ENCODE peak calls at places on chromosomes 16 and 17, in five cellular contexts. One of them, this sample, is unnamed.
A peak's percentile ranks its signal among the peaks of the same experiment; 100 is the strongest.

GRCh38 chr17:38418693-38419507 is 9.4 kb upstream of the ARHGAP23 start:
- DNase-seq in left ventricle myocardium inferior: no peak
- DNase-seq in spleen: no peak
- DNase-seq in HCT116: no peak
- DNase-seq in astrocyte: no peak
- DNase-seq in this sample: peak; percentile 36

GRCh38 chr16:11697319-11697718 is 29.1 kb downstream of the SNN start:
- DNase-seq in astrocyte: no peak
- DNase-seq in spleen: no peak
- DNase-seq in left ventricle myocardium inferior: no peak
- DNase-seq in HCT116: no peak
- DNase-seq in this sample: no peak

GRCh38 chr17:76268991-76269981 is 4.1 kb downstream of the UBALD2 start:
- DNase-seq in HCT116: no peak
- DNase-seq in left ventricle myocardium inferior: no peak
- DNase-seq in spleen: no peak
- DNase-seq in astrocyte: no peak
- DNase-seq in this sample: no peak

GRCh38 chr16:102060-102855 is 24.2 kb downstream of the MPG start:
- DNase-seq in HCT116: no peak
- DNase-seq in spleen: no peak
- DNase-seq in left ventricle myocardium inferior: peak; percentile 78
- DNase-seq in astrocyte: peak; percentile 59
- DNase-seq in this sample: no peak

GRCh38 chr17:73747221-73748002 is 103.2 kb upstream of the SDK2 start:
- DNase-seq in spleen: no peak
- DNase-seq in astrocyte: no peak
- DNase-seq in left ventricle myocardium inferior: peak; percentile 41
- DNase-seq in HCT116: no peak
- DNase-seq in this sample: no peak

GRCh38 chr17:30720013-30720471 is 104.5 kb downstream of the CRLF3 start:
- DNase-seq in spleen: peak; percentile 51
- DNase-seq in HCT116: no peak
- DNase-seq in astrocyte: no peak
- DNase-seq in left ventricle myocardium inferior: peak; percentile 10
- DNase-seq in this sample: peak; percentile 30

GRCh38 chr17:49381033-49381432 is 19.0 kb upstream of the ZNF652 start:
- DNase-seq in astrocyte: no peak
- DNase-seq in HCT116: no peak
- DNase-seq in left ventricle myocardium inferior: no peak
- DNase-seq in spleen: no peak
- DNase-seq in this sample: no peak

GRCh38 chr16:11229432-11229831 is 26.6 kb downstream of the SOCS1 start:
- DNase-seq in left ventricle myocardium inferior: no peak
- DNase-seq in astrocyte: no peak
- DNase-seq in HCT116: no peak
- DNase-seq in spleen: no peak
- DNase-seq in this sample: no peak

GRCh38 chr16:11916524-11917285 is 949 bp upstream of the GSPT1 start:
- DNase-seq in HCT116: no peak
- DNase-seq in spleen: no peak
- DNase-seq in astrocyte: peak; percentile 55
- DNase-seq in left ventricle myocardium inferior: no peak
- DNase-seq in this sample: peak; percentile 67

GRCh38 chr17:12549499-12549901 is 116.2 kb upstream of the MYOCD start:
- DNase-seq in left ventricle myocardium inferior: no peak
- DNase-seq in astrocyte: peak; percentile 17
- DNase-seq in spleen: no peak
- DNase-seq in HCT116: no peak
- DNase-seq in this sample: no peak

GRCh38 chr17:4161179-4161559 is 18.2 kb downstream of the CYB5D2 start:
- DNase-seq in astrocyte: peak; percentile 70
- DNase-seq in spleen: no peak
- DNase-seq in HCT116: no peak
- DNase-seq in left ventricle myocardium inferior: no peak
- DNase-seq in this sample: peak; percentile 49

GRCh38 chr17:77726549-77726957 is 231.9 kb upstream of the TNRC6C start:
- DNase-seq in HCT116: no peak
- DNase-seq in spleen: no peak
- DNase-seq in astrocyte: no peak
- DNase-seq in left ventricle myocardium inferior: no peak
- DNase-seq in this sample: no peak

GRCh38 chr17:53191878-53192277 is 630.8 kb upstream of the KIF2B start:
- DNase-seq in left ventricle myocardium inferior: no peak
- DNase-seq in astrocyte: no peak
- DNase-seq in spleen: no peak
- DNase-seq in HCT116: no peak
- DNase-seq in this sample: no peak

GRCh38 chr16:3908951-3909437 is 28.5 kb upstream of the CREBBP start:
- DNase-seq in left ventricle myocardium inferior: no peak
- DNase-seq in astrocyte: no peak
- DNase-seq in HCT116: no peak
- DNase-seq in spleen: peak; percentile 46
- DNase-seq in this sample: no peak

GRCh38 chr16:86044881-86045600 is 146.1 kb downstream of the IRF8 start:
- DNase-seq in spleen: peak; percentile 73
- DNase-seq in left ventricle myocardium inferior: no peak
- DNase-seq in astrocyte: no peak
- DNase-seq in HCT116: no peak
- DNase-seq in this sample: no peak

GRCh38 chr16:19717319-19717718 is 708 bp downstream of the KNOP1 start:
- DNase-seq in spleen: no peak
- DNase-seq in left ventricle myocardium inferior: no peak
- DNase-seq in HCT116: no peak
- DNase-seq in astrocyte: no peak
- DNase-seq in this sample: no peak

GRCh38 chr17:50346313-50347086 is 574 bp downstream of the XYLT2 start:
- DNase-seq in spleen: no peak
- DNase-seq in HCT116: no peak
- DNase-seq in left ventricle myocardium inferior: peak; percentile 47
- DNase-seq in astrocyte: no peak
- DNase-seq in this sample: peak; percentile 82

GRCh38 chr17:8372422-8372821 is 4.1 kb downstream of the KRABD2 start:
- DNase-seq in astrocyte: no peak
- DNase-seq in spleen: no peak
- DNase-seq in HCT116: no peak
- DNase-seq in left ventricle myocardium inferior: no peak
- DNase-seq in this sample: no peak

GRCh38 chr16:66918803-66919568 is at the start of gene CDH16:
- DNase-seq in HCT116: no peak
- DNase-seq in left ventricle myocardium inferior: no peak
- DNase-seq in astrocyte: no peak
- DNase-seq in spleen: no peak
- DNase-seq in this sample: no peak

GRCh38 chr17:28725660-28726395 is at the start of gene TLCD1:
- DNase-seq in HCT116: no peak
- DNase-seq in astrocyte: peak; percentile 57
- DNase-seq in left ventricle myocardium inferior: peak; percentile 68
- DNase-seq in spleen: peak; percentile 90
- DNase-seq in this sample: peak; percentile 92

GRCh38 chr16:85514601-85515318 is 98.4 kb upstream of the GSE1 start:
- DNase-seq in astrocyte: peak; percentile 85
- DNase-seq in spleen: no peak
- DNase-seq in HCT116: peak; percentile 81
- DNase-seq in left ventricle myocardium inferior: peak; percentile 57
- DNase-seq in this sample: peak; percentile 96

GRCh38 chr17:48597492-48597774 is 3.9 kb upstream of the HOXB5 start:
- DNase-seq in left ventricle myocardium inferior: no peak
- DNase-seq in astrocyte: no peak
- DNase-seq in HCT116: no peak
- DNase-seq in spleen: no peak
- DNase-seq in this sample: no peak

GRCh38 chr17:76631821-76632565 is 11.6 kb downstream of the ST6GALNAC1 start:
- DNase-seq in HCT116: no peak
- DNase-seq in spleen: no peak
- DNase-seq in left ventricle myocardium inferior: no peak
- DNase-seq in astrocyte: no peak
- DNase-seq in this sample: no peak

GRCh38 chr16:2768403-2769089 is 8.5 kb downstream of the ELOB start:
- DNase-seq in spleen: peak; percentile 63
- DNase-seq in astrocyte: no peak
- DNase-seq in HCT116: no peak
- DNase-seq in left ventricle myocardium inferior: no peak
- DNase-seq in this sample: peak; percentile 16

GRCh38 chr17:75078097-75079022 is 9.4 kb upstream of the SLC16A5 start:
- DNase-seq in left ventricle myocardium inferior: no peak
- DNase-seq in spleen: no peak
- DNase-seq in astrocyte: peak; percentile 74
- DNase-seq in HCT116: peak; percentile 69
- DNase-seq in this sample: peak; percentile 60

GRCh38 chr16:85832578-85833539 is 33.4 kb downstream of the COX4I1 start:
- DNase-seq in astrocyte: no peak
- DNase-seq in left ventricle myocardium inferior: no peak
- DNase-seq in HCT116: no peak
- DNase-seq in spleen: peak; percentile 91
- DNase-seq in this sample: no peak

GRCh38 chr17:15919466-15919865 is 25.5 kb upstream of the ADORA2B start:
- DNase-seq in astrocyte: no peak
- DNase-seq in left ventricle myocardium inferior: no peak
- DNase-seq in spleen: no peak
- DNase-seq in HCT116: no peak
- DNase-seq in this sample: no peak

GRCh38 chr17:48633266-48633816 is 7.2 kb upstream of the HOXB9 start:
- DNase-seq in HCT116: no peak
- DNase-seq in astrocyte: no peak
- DNase-seq in spleen: no peak
- DNase-seq in left ventricle myocardium inferior: no peak
- DNase-seq in this sample: no peak

GRCh38 chr17:81822996-81823799 is 9.9 kb downstream of the MCRIP1 start:
- DNase-seq in spleen: no peak
- DNase-seq in astrocyte: no peak
- DNase-seq in left ventricle myocardium inferior: no peak
- DNase-seq in HCT116: no peak
- DNase-seq in this sample: no peak

GRCh38 chr17:81824595-81824994 is 8.5 kb downstream of the MCRIP1 start:
- DNase-seq in left ventricle myocardium inferior: no peak
- DNase-seq in astrocyte: no peak
- DNase-seq in HCT116: no peak
- DNase-seq in spleen: no peak
- DNase-seq in this sample: no peak

GRCh38 chr17:81823800-81824550 is 9.1 kb downstream of the MCRIP1 start:
- DNase-seq in astrocyte: no peak
- DNase-seq in left ventricle myocardium inferior: no peak
- DNase-seq in HCT116: no peak
- DNase-seq in spleen: no peak
- DNase-seq in this sample: no peak

GRCh38 chr17:81828656-81829055 is 4.4 kb downstream of the MCRIP1 start:
- DNase-seq in HCT116: no peak
- DNase-seq in spleen: no peak
- DNase-seq in astrocyte: no peak
- DNase-seq in left ventricle myocardium inferior: no peak
- DNase-seq in this sample: no peak

DNA sequence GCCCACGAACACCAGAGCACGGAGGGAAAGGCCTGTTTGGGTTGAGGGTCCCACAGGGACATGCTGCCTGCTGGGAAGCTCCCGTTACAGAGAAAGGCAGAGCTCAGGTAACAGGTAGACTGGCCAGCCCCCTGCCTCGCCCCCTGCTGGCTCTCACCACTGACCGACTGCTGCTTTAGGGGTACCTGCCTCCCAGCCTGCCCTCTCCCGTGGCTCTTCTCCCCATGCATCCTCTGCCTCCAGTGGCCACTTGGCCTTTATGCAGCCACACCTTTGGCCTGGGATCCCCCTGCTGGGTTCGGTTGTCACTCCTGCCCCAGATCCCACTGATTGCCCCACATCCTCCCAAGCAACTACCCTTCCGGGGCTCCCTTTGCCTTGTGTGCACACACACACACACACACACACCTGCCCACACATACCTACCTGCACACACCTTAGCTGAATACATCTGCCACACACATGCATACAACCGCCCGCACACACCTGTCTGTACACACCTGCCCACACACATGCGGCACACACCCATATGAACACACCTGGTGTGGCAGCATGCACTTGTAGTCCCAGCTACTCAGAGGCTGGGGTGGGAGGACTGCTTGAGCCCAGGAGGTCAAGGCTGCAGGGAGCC is 7.1 kb downstream of the MCRIP1 start:
- DNase-seq in spleen: no peak
- DNase-seq in HCT116: no peak
- DNase-seq in astrocyte: no peak
- DNase-seq in left ventricle myocardium inferior: no peak
- DNase-seq in this sample: peak; percentile 73
- H3K9me3 ChIP-seq in spleen: no peaks in the 10 kb centered on the region
- H3K9me3 ChIP-seq in HCT116: no peaks in the 10 kb centered on the region
- H3K9me3 ChIP-seq in astrocyte: no peaks in the 10 kb centered on the region
- H3K9me3 ChIP-seq in left ventricle myocardium inferior: no peaks in the 10 kb centered on the region
- H3K9me3 ChIP-seq in this sample: no peaks in the 10 kb centered on the region

DNA sequence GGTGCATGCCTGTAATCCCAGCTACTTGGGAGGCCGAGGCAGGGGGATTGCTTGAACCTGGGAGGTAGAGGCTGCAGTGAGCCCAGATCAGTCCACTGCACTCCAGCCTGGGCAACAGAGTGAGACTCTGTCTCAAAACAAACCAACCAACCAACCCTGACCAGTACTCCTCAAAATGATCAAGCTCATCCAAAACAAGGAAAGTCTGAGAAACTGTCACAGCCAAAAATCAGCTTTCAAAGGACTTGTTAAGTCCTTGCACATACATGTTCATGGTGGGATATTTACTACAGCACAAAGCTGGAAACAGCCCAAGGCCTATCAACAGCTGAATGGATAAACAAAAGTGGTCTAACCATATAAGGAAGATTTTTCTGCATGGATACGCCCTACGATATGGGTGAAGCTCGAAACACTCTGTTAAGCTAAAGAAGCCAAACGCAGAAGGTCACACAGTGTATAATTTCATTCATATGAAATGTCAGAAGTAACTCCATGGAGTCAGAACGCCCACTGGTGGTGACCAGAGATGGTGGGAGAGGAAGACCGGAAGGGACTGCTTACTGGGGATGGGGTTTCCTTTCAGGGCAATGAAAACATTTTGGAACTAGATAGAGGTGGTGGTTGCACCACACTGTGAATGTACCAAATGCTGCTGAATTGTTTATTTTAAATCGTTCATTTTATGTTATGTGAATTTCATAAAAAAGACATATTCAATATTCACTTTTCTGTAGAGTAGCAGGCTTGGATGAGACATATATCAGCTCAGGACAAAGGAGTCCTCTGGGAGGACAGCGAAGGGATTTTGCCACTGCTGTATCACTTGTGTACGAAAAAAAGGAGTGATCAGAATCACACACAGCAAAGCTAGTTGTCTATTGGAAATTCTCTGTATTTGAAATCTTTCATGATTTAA is 17.7 kb downstream of the CCL17 start:
- DNase-seq in spleen: no peak
- DNase-seq in astrocyte: peak; percentile 29
- DNase-seq in left ventricle myocardium inferior: no peak
- DNase-seq in HCT116: no peak
- DNase-seq in this sample: peak; percentile 75
- TF ChIP-seq CTCF in spleen: peak; percentile 25
- TF ChIP-seq CTCF in astrocyte: peak; percentile 58
- TF ChIP-seq CTCF in left ventricle myocardium inferior: peak; percentile 76
- TF ChIP-seq CTCF in HCT116: peak; percentile 75
- TF ChIP-seq CTCF in this sample: peak; percentile 97

GRCh38 chr17:2051388-2052237 is 3.3 kb upstream of the HIC1 start:
- DNase-seq in left ventricle myocardium inferior: no peak
- DNase-seq in spleen: peak; percentile 81
- DNase-seq in astrocyte: no peak
- DNase-seq in HCT116: no peak
- DNase-seq in this sample: no peak
- H3K4me3 ChIP-seq in left ventricle myocardium inferior: peak overlapping the region; percentile 87
- H3K4me3 ChIP-seq in spleen: peak overlapping the region; percentile 64
- H3K4me3 ChIP-seq in astrocyte: no peak overlapping the region
- H3K4me3 ChIP-seq in HCT116: no peak overlapping the region
- H3K4me3 ChIP-seq in this sample: peak overlapping the region; percentile 53

GRCh38 chr16:75024182-75024581 is 25.4 kb downstream of the ZNRF1 start:
- DNase-seq in HCT116: no peak
- DNase-seq in left ventricle myocardium inferior: no peak
- DNase-seq in astrocyte: no peak
- DNase-seq in spleen: no peak
- DNase-seq in this sample: no peak
- H3K9me3 ChIP-seq in HCT116: peaks cover 16% of the 10 kb centered on the region
- H3K9me3 ChIP-seq in left ventricle myocardium inferior: peaks cover 13% of the 10 kb centered on the region
- H3K9me3 ChIP-seq in astrocyte: peaks cover 4% of the 10 kb centered on the region
- H3K9me3 ChIP-seq in spleen: peaks cover 20% of the 10 kb centered on the region
- H3K9me3 ChIP-seq in this sample: peaks cover 13% of the 10 kb centered on the region